ENCODE peak calls at places on chromosomes 4 and X, in nine cellular contexts. V is HTR-8/SVneo, Q is SK-N-DZ, K is mucosa of gallbladder, N is G401, A is adipocyte, T is NCI-H2081, B is NCI-H187 treated with DMSO at 0.1 percent for 48 hours, E is SW480. H is an unnamed sample.

GRCh38 chr4:39469429-39470077 is 10.7 kb downstream of the LIAS start:
- DNase-seq in V (peak), Q (peak), K (peak), N (peak), A (peak), T (peak), B (no peak), E (peak), H (no peak)

GRCh38 chr4:125314676-125315570 is at the start of gene FAT4:
- DNase-seq in V (peak), Q (peak), K (peak), N (peak), A (peak), T (peak), B (no peak), E (peak), H (peak)

GRCh38 chr4:159723341-159724048 is 620.6 kb downstream of the RAPGEF2 start:
- DNase-seq in V (no peak), Q (no peak), K (no peak), N (no peak), A (no peak), T (no peak), B (no peak), E (no peak), H (no peak)

GRCh38 chrX:134622056-134622812 is 36.0 kb downstream of the PLAC1 start:
- DNase-seq in V (peak), Q (no peak), K (no peak), N (no peak), A (peak), T (no peak), B (no peak), E (peak), H (no peak)

GRCh38 chr4:147730333-147730732 is 1.6 kb upstream of the ARHGAP10 start:
- DNase-seq in V (no peak), Q (no peak), K (no peak), N (no peak), A (no peak), T (no peak), B (no peak), E (no peak), H (no peak)

GRCh38 chr4:141759796-141760425 is 123.5 kb downstream of the IL15 start:
- DNase-seq in V (peak), Q (no peak), K (no peak), N (no peak), A (no peak), T (no peak), B (no peak), E (no peak), H (no peak)

GRCh38 chrX:1451676-1452496 is 823 bp downstream of the ASMTL start:
- DNase-seq in V (no peak), Q (no peak), K (no peak), N (no peak), A (no peak), T (no peak), B (no peak), E (no peak), H (peak)

GRCh38 chrX:68658530-68658929 is 11.1 kb downstream of the STARD8 start:
- DNase-seq in V (no peak), Q (no peak), K (peak), N (no peak), A (no peak), T (no peak), B (no peak), E (no peak), H (no peak)

GRCh38 chr4:88814043-88814617 is 116.5 kb upstream of the NAP1L5 start:
- DNase-seq in V (no peak), Q (no peak), K (no peak), N (no peak), A (no peak), T (peak), B (no peak), E (no peak), H (no peak)

GRCh38 chr4:95510145-95510544 is 38.6 kb downstream of the UNC5C start:
- DNase-seq in V (no peak), Q (no peak), K (no peak), N (peak), A (peak), T (no peak), B (no peak), E (peak), H (no peak)

GRCh38 chr4:100462206-100462605 is 55.6 kb downstream of the EMCN start:
- DNase-seq in V (peak), Q (no peak), K (no peak), N (no peak), A (peak), T (no peak), B (no peak), E (no peak), H (no peak)

GRCh38 chrX:153381684-153382532 is 19.2 kb downstream of the PNMA6E start:
- DNase-seq in V (peak), Q (peak), K (no peak), N (peak), A (peak), T (peak), B (peak), E (peak), H (no peak)

GRCh38 chr4:142434519-142435224 is 411.4 kb downstream of the INPP4B start:
- DNase-seq in V (no peak), Q (no peak), K (no peak), N (no peak), A (no peak), T (no peak), B (no peak), E (no peak), H (no peak)

GRCh38 chr4:16056681-16057400 is 27.0 kb downstream of the PROM1 start:
- DNase-seq in V (no peak), Q (peak), K (no peak), N (peak), A (peak), T (peak), B (peak), E (no peak), H (no peak)

GRCh38 chr4:138851626-138852443 is 163.7 kb upstream of the NOCT start:
- DNase-seq in V (no peak), Q (no peak), K (no peak), N (peak), A (peak), T (peak), B (no peak), E (no peak), H (no peak)

GRCh38 chrX:155266446-155266845 is 2.2 kb upstream of the RAB39B start:
- DNase-seq in V (no peak), Q (no peak), K (no peak), N (no peak), A (no peak), T (no peak), B (no peak), E (no peak), H (no peak)

GRCh38 chrX:120794525-120794975 is 81.1 kb downstream of the CT47B1 start:
- DNase-seq in V (no peak), Q (no peak), K (no peak), N (no peak), A (no peak), T (no peak), B (no peak), E (no peak), H (no peak)

GRCh38 chr4:5409980-5410618 is 298.3 kb downstream of the EVC2 start:
- DNase-seq in V (no peak), Q (no peak), K (no peak), N (no peak), A (no peak), T (no peak), B (no peak), E (peak), H (no peak)

GRCh38 chr4:64594723-64595122 is 185.5 kb upstream of the TECRL start:
- DNase-seq in V (no peak), Q (no peak), K (no peak), N (no peak), A (no peak), T (no peak), B (no peak), E (no peak), H (no peak)

GRCh38 chrX:120559799-120560198 is 963 bp downstream of the CUL4B start:
- DNase-seq in V (no peak), Q (no peak), K (no peak), N (peak), A (no peak), T (no peak), B (no peak), E (peak), H (no peak)

GRCh38 chrX:148530464-148531077 is 30.2 kb downstream of the AFF2 start:
- DNase-seq in V (no peak), Q (peak), K (no peak), N (no peak), A (peak), T (no peak), B (no peak), E (no peak), H (no peak)

GRCh38 chr4:8392591-8393190 is 47.8 kb downstream of the ACOX3 start:
- DNase-seq in V (no peak), Q (no peak), K (no peak), N (no peak), A (peak), T (no peak), B (no peak), E (no peak), H (no peak)